ENCODE peak calls at places on chromosome 9, in seven cellular contexts. One of them, this sample, is unnamed.

GRCh38 chr9:2216591-2216990 is 201.4 kb downstream of the SMARCA2 start:
- DNase-seq in CD8-positive, alpha-beta T cell: no peak
- DNase-seq in astrocyte of the cerebellum: peak
- DNase-seq in bronchial epithelial cell: peak
- DNase-seq in prostate gland: no peak
- DNase-seq in CD8-positive, alpha-beta memory T cell: no peak
- DNase-seq in BJ: no peak
- DNase-seq in this sample: no peak

GRCh38 chr9:20065076-20065475 is 276.2 kb upstream of the SLC24A2 start:
- DNase-seq in CD8-positive, alpha-beta T cell: no peak
- DNase-seq in astrocyte of the cerebellum: no peak
- DNase-seq in bronchial epithelial cell: no peak
- DNase-seq in prostate gland: no peak
- DNase-seq in CD8-positive, alpha-beta memory T cell: no peak
- DNase-seq in BJ: no peak
- DNase-seq in this sample: no peak

GRCh38 chr9:94950733-94951590 is 224.5 kb downstream of the AOPEP start:
- DNase-seq in CD8-positive, alpha-beta T cell: no peak
- DNase-seq in astrocyte of the cerebellum: no peak
- DNase-seq in bronchial epithelial cell: peak
- DNase-seq in prostate gland: no peak
- DNase-seq in CD8-positive, alpha-beta memory T cell: no peak
- DNase-seq in BJ: no peak
- DNase-seq in this sample: peak

GRCh38 chr9:74760031-74760700 is 127.6 kb downstream of the TRPM6 start:
- DNase-seq in CD8-positive, alpha-beta T cell: no peak
- DNase-seq in astrocyte of the cerebellum: peak
- DNase-seq in bronchial epithelial cell: peak
- DNase-seq in prostate gland: no peak
- DNase-seq in CD8-positive, alpha-beta memory T cell: no peak
- DNase-seq in BJ: peak
- DNase-seq in this sample: peak

GRCh38 chr9:113154936-113155335 is 4.1 kb downstream of the SLC31A2 start:
- DNase-seq in CD8-positive, alpha-beta T cell: no peak
- DNase-seq in astrocyte of the cerebellum: no peak
- DNase-seq in bronchial epithelial cell: no peak
- DNase-seq in prostate gland: no peak
- DNase-seq in CD8-positive, alpha-beta memory T cell: no peak
- DNase-seq in BJ: no peak
- DNase-seq in this sample: no peak

GRCh38 chr9:136931615-136932130 is 12.9 kb downstream of the FBXW5 start:
- DNase-seq in CD8-positive, alpha-beta T cell: no peak
- DNase-seq in astrocyte of the cerebellum: no peak
- DNase-seq in bronchial epithelial cell: peak
- DNase-seq in prostate gland: no peak
- DNase-seq in CD8-positive, alpha-beta memory T cell: no peak
- DNase-seq in BJ: no peak
- DNase-seq in this sample: peak

GRCh38 chr9:73423891-73424290 is 272.2 kb downstream of the ANXA1 start:
- DNase-seq in CD8-positive, alpha-beta T cell: no peak
- DNase-seq in astrocyte of the cerebellum: no peak
- DNase-seq in bronchial epithelial cell: peak
- DNase-seq in prostate gland: no peak
- DNase-seq in CD8-positive, alpha-beta memory T cell: no peak
- DNase-seq in BJ: no peak
- DNase-seq in this sample: peak

GRCh38 chr9:133686642-133687575 is 50.7 kb downstream of the DBH start:
- DNase-seq in CD8-positive, alpha-beta T cell: no peak
- DNase-seq in astrocyte of the cerebellum: no peak
- DNase-seq in bronchial epithelial cell: no peak
- DNase-seq in prostate gland: no peak
- DNase-seq in CD8-positive, alpha-beta memory T cell: no peak
- DNase-seq in BJ: no peak
- DNase-seq in this sample: no peak

GRCh38 chr9:74172874-74173273 is 324.3 kb upstream of the RORB start:
- DNase-seq in CD8-positive, alpha-beta T cell: no peak
- DNase-seq in astrocyte of the cerebellum: no peak
- DNase-seq in bronchial epithelial cell: no peak
- DNase-seq in prostate gland: no peak
- DNase-seq in CD8-positive, alpha-beta memory T cell: no peak
- DNase-seq in BJ: no peak
- DNase-seq in this sample: no peak

GRCh38 chr9:127783111-127783621 is 2.7 kb upstream of the CDK9 start:
- DNase-seq in CD8-positive, alpha-beta T cell: peak
- DNase-seq in astrocyte of the cerebellum: no peak
- DNase-seq in bronchial epithelial cell: no peak
- DNase-seq in prostate gland: no peak
- DNase-seq in CD8-positive, alpha-beta memory T cell: peak
- DNase-seq in BJ: no peak
- DNase-seq in this sample: no peak

GRCh38 chr9:89367281-89367680 is 49.0 kb downstream of the SECISBP2 start:
- DNase-seq in CD8-positive, alpha-beta T cell: no peak
- DNase-seq in astrocyte of the cerebellum: no peak
- DNase-seq in bronchial epithelial cell: no peak
- DNase-seq in prostate gland: no peak
- DNase-seq in CD8-positive, alpha-beta memory T cell: no peak
- DNase-seq in BJ: no peak
- DNase-seq in this sample: no peak

GRCh38 chr9:73039253-73039915 is 86.5 kb upstream of the ALDH1A1 start:
- DNase-seq in CD8-positive, alpha-beta T cell: no peak
- DNase-seq in astrocyte of the cerebellum: peak
- DNase-seq in bronchial epithelial cell: no peak
- DNase-seq in prostate gland: peak
- DNase-seq in CD8-positive, alpha-beta memory T cell: no peak
- DNase-seq in BJ: no peak
- DNase-seq in this sample: peak

GRCh38 chr9:708556-709432 is 132.7 kb upstream of the DMRT1 start:
- DNase-seq in CD8-positive, alpha-beta T cell: no peak
- DNase-seq in astrocyte of the cerebellum: no peak
- DNase-seq in bronchial epithelial cell: peak
- DNase-seq in prostate gland: no peak
- DNase-seq in CD8-positive, alpha-beta memory T cell: no peak
- DNase-seq in BJ: no peak
- DNase-seq in this sample: peak

GRCh38 chr9:120348951-120349429 is 231.0 kb downstream of the CDK5RAP2 start:
- DNase-seq in CD8-positive, alpha-beta T cell: no peak
- DNase-seq in astrocyte of the cerebellum: peak
- DNase-seq in bronchial epithelial cell: peak
- DNase-seq in prostate gland: peak
- DNase-seq in CD8-positive, alpha-beta memory T cell: no peak
- DNase-seq in BJ: no peak
- DNase-seq in this sample: peak

GRCh38 chr9:8542537-8542936 is 743.0 kb upstream of the DMAC1 start:
- DNase-seq in CD8-positive, alpha-beta T cell: no peak
- DNase-seq in astrocyte of the cerebellum: no peak
- DNase-seq in bronchial epithelial cell: no peak
- DNase-seq in prostate gland: no peak
- DNase-seq in CD8-positive, alpha-beta memory T cell: no peak
- DNase-seq in BJ: no peak
- DNase-seq in this sample: no peak

GRCh38 chr9:95242613-95243012 is 74.9 kb downstream of the FANCC start:
- DNase-seq in CD8-positive, alpha-beta T cell: no peak
- DNase-seq in astrocyte of the cerebellum: no peak
- DNase-seq in bronchial epithelial cell: no peak
- DNase-seq in prostate gland: no peak
- DNase-seq in CD8-positive, alpha-beta memory T cell: no peak
- DNase-seq in BJ: no peak
- DNase-seq in this sample: no peak

GRCh38 chr9:129145841-129146292 is 32.2 kb downstream of the IER5L start:
- DNase-seq in CD8-positive, alpha-beta T cell: no peak
- DNase-seq in astrocyte of the cerebellum: peak
- DNase-seq in bronchial epithelial cell: no peak
- DNase-seq in prostate gland: no peak
- DNase-seq in CD8-positive, alpha-beta memory T cell: no peak
- DNase-seq in BJ: no peak
- DNase-seq in this sample: peak

GRCh38 chr9:89166871-89167270 is 11.7 kb downstream of the SHC3 start:
- DNase-seq in CD8-positive, alpha-beta T cell: no peak
- DNase-seq in astrocyte of the cerebellum: no peak
- DNase-seq in bronchial epithelial cell: no peak
- DNase-seq in prostate gland: no peak
- DNase-seq in CD8-positive, alpha-beta memory T cell: no peak
- DNase-seq in BJ: no peak
- DNase-seq in this sample: no peak

GRCh38 chr9:88965473-88965872 is 25.8 kb upstream of the S1PR3 start:
- DNase-seq in CD8-positive, alpha-beta T cell: no peak
- DNase-seq in astrocyte of the cerebellum: no peak
- DNase-seq in bronchial epithelial cell: no peak
- DNase-seq in prostate gland: no peak
- DNase-seq in CD8-positive, alpha-beta memory T cell: no peak
- DNase-seq in BJ: no peak
- DNase-seq in this sample: no peak

GRCh38 chr9:124228516-124228915 is 29.2 kb upstream of the NEK6 start:
- DNase-seq in CD8-positive, alpha-beta T cell: no peak
- DNase-seq in astrocyte of the cerebellum: no peak
- DNase-seq in bronchial epithelial cell: no peak
- DNase-seq in prostate gland: no peak
- DNase-seq in CD8-positive, alpha-beta memory T cell: no peak
- DNase-seq in BJ: no peak
- DNase-seq in this sample: no peak

GRCh38 chr9:122941560-122942234 is 877 bp downstream of the RABGAP1 start:
- DNase-seq in CD8-positive, alpha-beta T cell: no peak
- DNase-seq in astrocyte of the cerebellum: peak
- DNase-seq in bronchial epithelial cell: peak
- DNase-seq in prostate gland: peak
- DNase-seq in CD8-positive, alpha-beta memory T cell: no peak
- DNase-seq in BJ: no peak
- DNase-seq in this sample: peak

GRCh38 chr9:122946486-122947003 is 5.7 kb downstream of the RABGAP1 start:
- DNase-seq in CD8-positive, alpha-beta T cell: no peak
- DNase-seq in astrocyte of the cerebellum: no peak
- DNase-seq in bronchial epithelial cell: no peak
- DNase-seq in prostate gland: no peak
- DNase-seq in CD8-positive, alpha-beta memory T cell: no peak
- DNase-seq in BJ: no peak
- DNase-seq in this sample: no peak

GRCh38 chr9:122948313-122948712 is 7.5 kb downstream of the RABGAP1 start:
- DNase-seq in CD8-positive, alpha-beta T cell: no peak
- DNase-seq in astrocyte of the cerebellum: no peak
- DNase-seq in bronchial epithelial cell: peak
- DNase-seq in prostate gland: no peak
- DNase-seq in CD8-positive, alpha-beta memory T cell: no peak
- DNase-seq in BJ: no peak
- DNase-seq in this sample: no peak

GRCh38 chr9:122940603-122941559 is at the start of gene RABGAP1:
- DNase-seq in CD8-positive, alpha-beta T cell: peak
- DNase-seq in astrocyte of the cerebellum: peak
- DNase-seq in bronchial epithelial cell: peak
- DNase-seq in prostate gland: peak
- DNase-seq in CD8-positive, alpha-beta memory T cell: peak
- DNase-seq in BJ: peak
- DNase-seq in this sample: peak

DNA sequence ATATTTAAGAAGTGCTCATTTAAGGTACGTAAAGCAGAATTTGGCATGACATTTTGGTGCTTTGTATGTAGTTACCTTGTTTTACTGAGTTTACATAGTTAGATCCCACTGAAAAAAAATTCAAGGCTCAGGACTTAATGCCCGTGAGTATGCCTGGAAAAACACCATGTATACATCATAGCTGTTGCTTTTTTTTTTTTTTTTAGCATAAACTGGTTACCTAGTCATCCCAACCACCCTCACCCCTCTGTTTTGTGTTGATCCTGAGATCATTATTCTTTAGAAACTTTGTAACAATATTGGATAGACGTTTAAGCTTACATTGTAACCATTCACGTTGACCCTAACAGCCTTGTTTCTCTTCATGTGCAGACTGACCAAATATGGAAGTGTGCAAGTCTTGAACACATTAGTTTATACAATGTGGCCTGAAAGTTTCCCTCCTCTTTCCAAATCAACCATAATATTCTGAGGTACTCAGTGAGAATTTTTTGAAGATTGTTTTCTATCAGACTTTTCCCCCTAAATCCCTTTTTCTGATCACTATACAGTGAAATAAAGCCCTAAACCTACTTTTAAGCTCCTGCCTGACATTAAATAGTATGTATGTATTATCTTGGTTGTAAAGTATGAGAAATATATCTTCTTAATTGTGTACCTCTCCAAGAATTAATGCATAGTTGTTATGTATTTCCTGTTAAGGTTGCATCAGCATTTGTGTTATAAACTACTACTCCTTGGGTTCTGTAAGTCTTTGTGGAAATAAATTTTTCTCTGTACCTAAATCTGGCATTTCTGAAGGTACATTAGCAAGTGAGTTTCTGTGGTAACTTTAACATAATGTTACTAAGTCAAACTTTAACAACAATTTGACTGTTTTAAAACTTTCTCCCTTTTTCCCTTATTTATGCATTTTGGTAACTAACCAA is 4.4 kb downstream of the RABGAP1 start:
- DNase-seq in CD8-positive, alpha-beta T cell: no peak
- DNase-seq in astrocyte of the cerebellum: no peak
- DNase-seq in bronchial epithelial cell: no peak
- DNase-seq in prostate gland: no peak
- DNase-seq in CD8-positive, alpha-beta memory T cell: no peak
- DNase-seq in BJ: no peak
- DNase-seq in this sample: no peak
- H3K4me3 ChIP-seq in CD8-positive, alpha-beta T cell: no peak
- H3K4me3 ChIP-seq in astrocyte of the cerebellum: no peak
- H3K4me3 ChIP-seq in bronchial epithelial cell: no peak
- H3K4me3 ChIP-seq in prostate gland: no peak
- H3K4me3 ChIP-seq in CD8-positive, alpha-beta memory T cell: no peak
- H3K4me3 ChIP-seq in BJ: no peak
- H3K4me3 ChIP-seq in this sample: no peak

GRCh38 chr9:21804336-21804735 is 1.9 kb downstream of the MTAP start:
- DNase-seq in CD8-positive, alpha-beta T cell: no peak
- DNase-seq in astrocyte of the cerebellum: no peak
- DNase-seq in bronchial epithelial cell: no peak
- DNase-seq in prostate gland: no peak
- DNase-seq in CD8-positive, alpha-beta memory T cell: no peak
- DNase-seq in BJ: no peak
- DNase-seq in this sample: no peak
- H3K4me3 ChIP-seq in CD8-positive, alpha-beta T cell: no peak
- H3K4me3 ChIP-seq in astrocyte of the cerebellum: peak
- H3K4me3 ChIP-seq in bronchial epithelial cell: no peak
- H3K4me3 ChIP-seq in prostate gland: no peak
- H3K4me3 ChIP-seq in CD8-positive, alpha-beta memory T cell: no peak
- H3K4me3 ChIP-seq in BJ: no peak
- H3K4me3 ChIP-seq in this sample: peak

DNA sequence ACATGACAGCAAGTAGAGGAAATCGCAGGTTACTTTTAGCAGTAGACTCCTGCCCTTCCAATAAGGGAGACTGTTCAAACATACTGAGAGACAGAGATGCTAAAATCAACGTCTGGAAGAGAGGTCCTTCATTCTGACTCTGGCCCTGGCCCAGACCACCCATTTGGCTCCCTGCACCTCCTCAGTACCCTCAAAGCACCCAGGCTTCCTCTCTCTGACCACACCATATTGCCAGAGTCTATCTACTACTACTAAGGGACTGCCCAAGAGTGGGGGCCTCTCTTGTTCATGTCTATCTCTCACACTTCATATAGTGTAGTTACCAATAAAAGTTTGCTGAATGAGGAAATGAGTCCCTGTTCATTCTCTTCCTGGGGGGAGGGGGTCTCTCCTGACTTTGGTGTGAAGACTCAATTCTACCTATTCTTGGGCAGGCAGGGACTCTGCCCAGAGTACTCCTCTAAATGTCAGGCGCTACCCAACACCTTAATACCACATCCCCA is 8.5 kb downstream of the B4GALT1 start:
- DNase-seq in CD8-positive, alpha-beta T cell: peak
- DNase-seq in astrocyte of the cerebellum: no peak
- DNase-seq in bronchial epithelial cell: no peak
- DNase-seq in prostate gland: no peak
- DNase-seq in CD8-positive, alpha-beta memory T cell: no peak
- DNase-seq in BJ: no peak
- DNase-seq in this sample: no peak
- H3K4me3 ChIP-seq in CD8-positive, alpha-beta T cell: no peak
- H3K4me3 ChIP-seq in astrocyte of the cerebellum: no peak
- H3K4me3 ChIP-seq in bronchial epithelial cell: no peak
- H3K4me3 ChIP-seq in prostate gland: no peak
- H3K4me3 ChIP-seq in CD8-positive, alpha-beta memory T cell: peak
- H3K4me3 ChIP-seq in BJ: no peak
- H3K4me3 ChIP-seq in this sample: peak

GRCh38 chr9:77016526-77017504 is 2.6 kb upstream of the FOXB2 start:
- DNase-seq in CD8-positive, alpha-beta T cell: no peak
- DNase-seq in astrocyte of the cerebellum: no peak
- DNase-seq in bronchial epithelial cell: no peak
- DNase-seq in prostate gland: no peak
- DNase-seq in CD8-positive, alpha-beta memory T cell: no peak
- DNase-seq in BJ: no peak
- DNase-seq in this sample: no peak
- H3K4me3 ChIP-seq in CD8-positive, alpha-beta T cell: no peak
- H3K4me3 ChIP-seq in astrocyte of the cerebellum: no peak
- H3K4me3 ChIP-seq in bronchial epithelial cell: no peak
- H3K4me3 ChIP-seq in prostate gland: no peak
- H3K4me3 ChIP-seq in CD8-positive, alpha-beta memory T cell: no peak
- H3K4me3 ChIP-seq in BJ: no peak
- H3K4me3 ChIP-seq in this sample: no peak